ENCODE peak calls at places on chromosomes 4 and X, in six cellular contexts. V is A549, A is HepG2, N is K562, F is H1, O is endothelial cell of umbilical vein. B is an unnamed sample.

GRCh38 chrX:70769659-70770232 is 138.8 kb downstream of the TEX11 start:
- DNase-seq in V (peak; percentile 7), A (no peak), N (no peak), F (no peak), O (peak; percentile 3), B (no peak)

GRCh38 chrX:136822337-136823095 is 41.8 kb upstream of the ARHGEF6 start:
- DNase-seq in V (no peak), A (no peak), N (no peak), F (no peak), O (no peak), B (no peak)

GRCh38 chr4:40963912-40964478 is 214.2 kb downstream of the NSUN7 start:
- DNase-seq in V (no peak), A (no peak), N (no peak), F (no peak), O (no peak), B (no peak)

GRCh38 chr4:3366893-3367775 is 74.3 kb downstream of the RGS12 start:
- DNase-seq in V (no peak), A (no peak), N (no peak), F (no peak), O (no peak), B (no peak)

GRCh38 chr4:98509641-98510170 is 148.7 kb downstream of the TSPAN5 start:
- DNase-seq in V (no peak), A (no peak), N (no peak), F (no peak), O (no peak), B (no peak)

GRCh38 chr4:6984611-6985115 is 58.5 kb upstream of the TADA2B start:
- DNase-seq in V (no peak), A (no peak), N (no peak), F (no peak), O (no peak), B (no peak)

GRCh38 chrX:49793686-49794085 is 35.4 kb upstream of the PAGE4 start:
- DNase-seq in V (no peak), A (peak; percentile 29), N (no peak), F (no peak), O (no peak), B (no peak)

GRCh38 chr4:14652522-14652921 is 349.8 kb upstream of the CPEB2 start:
- DNase-seq in V (no peak), A (no peak), N (no peak), F (no peak), O (no peak), B (no peak)

GRCh38 chr4:69860007-69860406 is at the start of gene SULT1E1:
- DNase-seq in V (no peak), A (no peak), N (no peak), F (no peak), O (peak; percentile 28), B (no peak)

GRCh38 chrX:46211079-46211478 is 334.1 kb downstream of the ZNF674 start:
- DNase-seq in V (no peak), A (no peak), N (no peak), F (no peak), O (no peak), B (no peak)

GRCh38 chr4:9916346-9916745 is 105.0 kb downstream of the SLC2A9 start:
- DNase-seq in V (no peak), A (no peak), N (no peak), F (no peak), O (no peak), B (no peak)

GRCh38 chr4:147772459-147772969 is 40.6 kb downstream of the ARHGAP10 start:
- DNase-seq in V (no peak), A (no peak), N (no peak), F (no peak), O (peak; percentile 90), B (no peak)

GRCh38 chr4:119728692-119729593 is 100.3 kb upstream of the PDE5A start:
- DNase-seq in V (no peak), A (no peak), N (no peak), F (no peak), O (no peak), B (no peak)

GRCh38 chr4:67460574-67460973 is 84.7 kb downstream of the CENPC start:
- DNase-seq in V (no peak), A (no peak), N (no peak), F (no peak), O (no peak), B (no peak)

GRCh38 chr4:25937801-25938200 is 23.8 kb downstream of the SMIM20 start:
- DNase-seq in V (no peak), A (no peak), N (no peak), F (no peak), O (no peak), B (no peak)

GRCh38 chr4:153143527-153144348 is 60.5 kb upstream of the TRIM2 start:
- DNase-seq in V (no peak), A (no peak), N (peak; percentile 17), F (no peak), O (peak; percentile 54), B (no peak)

GRCh38 chr4:38621004-38621684 is 42.9 kb upstream of the KLF3 start:
- DNase-seq in V (peak; percentile 20), A (peak; percentile 44), N (peak; percentile 77), F (no peak), O (no peak), B (no peak)

GRCh38 chr4:128177376-128177959 is 110.1 kb downstream of the PGRMC2 start:
- DNase-seq in V (no peak), A (no peak), N (peak; percentile 37), F (no peak), O (peak; percentile 45), B (no peak)

DNA sequence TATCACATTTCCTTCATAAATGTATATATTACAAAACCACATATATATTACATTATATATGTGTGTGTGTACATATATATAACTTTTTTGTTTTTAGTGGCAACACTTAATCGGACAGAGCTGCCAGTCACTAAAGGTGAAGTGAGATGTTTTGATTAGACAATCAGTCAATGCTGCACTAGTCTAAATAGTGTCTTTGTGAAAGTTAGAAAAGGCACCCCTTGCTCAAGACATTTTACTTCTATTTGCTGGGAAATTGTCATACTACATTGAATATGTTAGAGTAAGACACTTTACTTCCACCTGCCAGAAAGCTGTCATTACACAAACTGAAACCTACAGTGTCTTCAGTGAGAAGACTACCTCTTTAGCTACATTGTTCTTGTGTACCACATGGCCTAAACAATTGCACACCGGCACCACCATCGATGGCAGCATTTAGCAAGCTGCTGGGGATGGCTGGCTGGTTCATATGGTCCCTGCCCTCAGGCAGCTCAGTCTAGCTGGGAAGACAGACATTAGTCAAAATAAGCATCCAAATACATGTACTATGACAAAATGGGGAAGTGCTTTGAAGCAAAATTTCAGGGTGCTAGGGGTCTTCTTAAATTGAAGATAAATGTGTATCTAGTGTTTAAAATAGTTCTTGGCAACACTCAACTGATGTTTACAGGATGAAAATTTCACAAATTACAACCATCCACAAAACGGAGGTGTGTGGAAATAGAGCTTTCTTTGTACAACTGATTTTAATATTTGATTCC is 148.1 kb upstream of the GATB start:
- DNase-seq in V (no peak), A (no peak), N (no peak), F (no peak), O (no peak), B (no peak)
- TF ChIP-seq JUN in V (no peak), A (no peak), N (no peak), F (no peak), O (no peak), B (no peak)

DNA sequence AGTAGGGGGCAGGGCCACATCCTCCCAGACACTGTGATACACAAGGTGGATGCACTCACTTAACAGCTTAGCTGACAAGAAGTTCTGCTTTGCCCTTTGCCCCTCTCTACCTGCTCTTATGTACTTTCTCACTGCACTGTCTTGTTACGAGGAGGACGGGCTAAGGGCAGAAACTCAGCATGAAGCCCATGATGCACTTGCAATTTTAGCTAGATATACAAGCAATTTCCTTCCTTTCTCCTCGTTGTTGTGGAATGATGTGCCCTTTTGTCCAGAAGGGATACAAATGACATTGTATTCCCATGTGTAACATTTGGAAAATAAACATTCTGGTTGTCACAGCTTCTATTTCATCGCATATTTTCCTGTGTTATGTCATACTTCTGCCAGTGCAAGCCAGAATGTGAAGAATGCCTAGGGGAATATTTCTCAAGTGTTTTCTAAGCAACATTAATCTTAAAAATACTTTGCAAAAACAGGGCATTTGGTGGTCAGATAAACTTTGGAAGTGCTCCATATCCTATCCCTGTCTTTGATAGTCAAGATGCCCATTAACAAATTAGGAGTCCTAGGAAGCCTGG is 47.2 kb downstream of the MAOA start:
- DNase-seq in V (no peak), A (peak; percentile 48), N (no peak), F (no peak), O (peak; percentile 88), B (no peak)
- TF ChIP-seq JUN in V (no peak), A (no peak), N (no peak), F (no peak), O (peak; percentile 78), B (no peak)

GRCh38 chrX:135596495-135596894 is 76.0 kb downstream of the INTS6L start:
- DNase-seq in V (peak; percentile 6), A (peak; percentile 2), N (peak; percentile 77), F (peak; percentile 19), O (peak; percentile 1), B (peak; percentile 64)
- TF ChIP-seq JUN in V (no peak), A (no peak), N (no peak), F (no peak), O (no peak), B (no peak)

DNA sequence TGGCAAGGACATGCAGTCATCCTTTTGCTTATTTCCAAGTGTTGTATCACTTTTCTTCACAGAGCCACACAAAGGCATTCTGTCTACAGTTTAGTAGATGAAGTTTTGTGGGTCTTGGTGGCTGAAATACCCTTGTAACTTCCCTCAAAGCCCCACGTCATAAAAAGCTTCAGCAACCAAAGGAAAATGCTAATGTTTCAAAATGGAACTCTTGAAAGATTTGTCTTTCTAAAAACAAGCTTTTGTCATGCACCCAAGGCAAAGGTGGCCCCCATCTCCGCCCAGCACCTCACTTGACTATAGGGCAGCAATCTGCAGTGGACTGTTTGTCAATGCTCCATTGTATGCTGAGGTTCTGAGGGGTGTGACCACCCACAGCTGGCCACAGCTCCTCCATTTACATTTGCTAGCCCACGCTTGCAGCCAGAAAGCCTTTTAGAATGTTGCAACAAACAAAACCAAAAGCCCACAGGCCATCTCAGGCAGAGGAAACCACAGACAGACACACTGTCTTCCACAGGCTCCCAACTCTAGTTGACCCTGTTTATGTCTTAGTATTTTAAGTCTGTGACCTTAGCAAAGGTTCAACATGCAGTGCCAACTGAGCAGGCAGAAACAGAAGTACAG is 87.2 kb upstream of the FAM9C start:
- DNase-seq in V (no peak), A (peak; percentile 4), N (no peak), F (no peak), O (no peak), B (no peak)
- TF ChIP-seq JUN in V (no peak), A (no peak), N (no peak), F (no peak), O (no peak), B (no peak)

DNA sequence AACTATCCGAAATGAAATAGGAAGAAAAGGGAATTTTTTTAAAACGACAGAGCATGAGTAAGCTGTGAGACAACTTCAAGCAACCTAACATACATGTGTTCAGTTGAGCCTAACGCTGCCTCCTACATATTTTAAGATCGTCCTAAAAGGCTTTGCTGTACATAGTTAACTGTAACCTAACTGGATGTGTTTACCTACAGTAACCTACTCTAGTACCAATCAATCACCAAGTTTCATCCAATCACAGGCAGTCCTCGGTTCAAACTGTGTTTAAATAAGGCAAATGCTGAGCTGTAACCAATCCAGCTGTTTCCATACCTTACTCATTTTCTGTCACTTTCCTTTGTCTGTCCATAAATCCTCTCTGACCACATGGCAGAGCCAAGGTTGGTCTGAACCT is 17.1 kb downstream of the RCHY1 start:
- DNase-seq in V (no peak), A (no peak), N (no peak), F (no peak), O (no peak), B (no peak)
- TF ChIP-seq JUN in V (no peak), A (no peak), N (no peak), F (no peak), O (no peak), B (no peak)